ENCODE peak calls at places on chromosomes 6 and 20, in eight cellular contexts. C is Calu3, R is NB4, O is psoas muscle, J is mucosa of descending colon, X is uterus, I is glutamatergic neuron, N is lower lobe of right lung. Q is an unnamed sample.

GRCh38 chr20:48310312-48310711 is 517.5 kb downstream of the PREX1 start:
- DNase-seq in R (no peak), C (no peak), N (no peak), J (no peak), X (no peak), I (no peak), O (no peak), Q (no peak)

GRCh38 chr20:46367967-46368901 is 38.2 kb downstream of the ELMO2 start:
- DNase-seq in R (no peak), I (no peak), X (no peak), N (no peak), J (no peak), C (peak), O (no peak), Q (peak)

GRCh38 chr6:116040980-116041379 is 19.7 kb downstream of the FRK start:
- DNase-seq in R (no peak), I (no peak), X (no peak), N (no peak), O (no peak), C (no peak), J (no peak), Q (no peak)

GRCh38 chr20:15205023-15205422 is 867.6 kb upstream of the FLRT3 start:
- DNase-seq in O (no peak), J (no peak), X (no peak), R (no peak), I (no peak), C (no peak), N (no peak), Q (no peak)

GRCh38 chr6:74510878-74511277 is 695.0 kb downstream of the COL12A1 start:
- DNase-seq in N (no peak), R (no peak), J (no peak), I (no peak), C (no peak), O (no peak), X (no peak), Q (no peak)

GRCh38 chr20:50788045-50788867 is 6.6 kb upstream of the BCAS4 start:
- DNase-seq in N (peak), O (no peak), I (no peak), J (no peak), C (peak), R (peak), X (peak), Q (peak)

GRCh38 chr20:60430516-60431001 is 472.3 kb downstream of the CDH26 start:
- DNase-seq in J (no peak), I (no peak), C (no peak), X (no peak), O (no peak), N (no peak), R (no peak), Q (no peak)

GRCh38 chr6:169905041-169905807 is 153.8 kb downstream of the ERMARD start:
- DNase-seq in C (peak), N (no peak), O (no peak), J (no peak), I (no peak), R (no peak), X (peak), Q (peak)

GRCh38 chr6:163926642-163927041 is 512.1 kb downstream of the QKI start:
- DNase-seq in I (no peak), X (no peak), C (no peak), O (peak), R (no peak), J (no peak), N (no peak), Q (no peak)

GRCh38 chr6:38805127-38805655 is 90.1 kb downstream of the DNAH8 start:
- DNase-seq in I (no peak), X (no peak), J (no peak), C (no peak), O (no peak), R (no peak), N (no peak), Q (no peak)

GRCh38 chr20:20549699-20550098 is 162.7 kb downstream of the RALGAPA2 start:
- DNase-seq in R (peak), J (no peak), X (no peak), O (no peak), C (peak), I (no peak), N (no peak), Q (peak)

GRCh38 chr6:24859132-24859531 is 60.4 kb upstream of the ARMH2 start:
- DNase-seq in I (no peak), R (no peak), N (no peak), X (no peak), C (no peak), J (no peak), O (no peak), Q (no peak)

GRCh38 chr20:4950841-4951240 is 50.5 kb downstream of the SLC23A2 start:
- DNase-seq in C (no peak), X (no peak), R (no peak), N (no peak), J (no peak), I (no peak), O (no peak), Q (no peak)

GRCh38 chr6:113856571-113857564 is at the start of gene MARCKS:
- DNase-seq in C (peak), I (peak), O (peak), R (peak), N (peak), X (peak), J (peak), Q (peak)

GRCh38 chr6:158517038-158517437 is 42.9 kb upstream of the TMEM181 start:
- DNase-seq in I (no peak), O (no peak), R (no peak), C (no peak), J (no peak), N (no peak), X (no peak), Q (no peak)

GRCh38 chr6:143157146-143157545 is 96.5 kb downstream of the AIG1 start:
- DNase-seq in C (no peak), R (no peak), N (no peak), I (no peak), O (no peak), J (no peak), X (no peak), Q (no peak)

GRCh38 chr6:119148102-119148824 is 69.8 kb upstream of the FAM184A start:
- DNase-seq in C (peak), N (no peak), R (peak), I (no peak), X (no peak), J (no peak), O (no peak), Q (peak)

GRCh38 chr6:29974901-29975560 is 32.7 kb downstream of the HLA-A start:
- DNase-seq in C (no peak), X (no peak), N (no peak), R (peak), O (no peak), J (no peak), I (peak), Q (no peak)

GRCh38 chr20:12593342-12593741 is 415.4 kb upstream of the SPTLC3 start:
- DNase-seq in C (no peak), R (no peak), J (no peak), N (no peak), O (no peak), I (no peak), X (no peak), Q (no peak)

GRCh38 chr6:87959083-87959482 is 88.6 kb upstream of the SPACA1 start:
- DNase-seq in N (no peak), X (no peak), C (no peak), R (no peak), O (no peak), I (no peak), J (no peak), Q (no peak)

GRCh38 chr6:85920782-85921181 is 278.1 kb upstream of the SYNCRIP start:
- DNase-seq in X (no peak), O (no peak), R (no peak), J (no peak), C (no peak), I (no peak), N (no peak), Q (no peak)

GRCh38 chr6:28336284-28337024 is 506 bp upstream of the ZSCAN31 start:
- DNase-seq in N (no peak), C (peak), X (peak), I (no peak), O (no peak), J (peak), R (peak), Q (no peak)

GRCh38 chr6:170308761-170309160 is 2.2 kb downstream of the FAM120B start:
- DNase-seq in R (no peak), N (no peak), O (no peak), X (no peak), I (no peak), J (no peak), C (no peak), Q (no peak)

GRCh38 chr6:157760589-157761330 is 62.3 kb upstream of the SNX9 start:
- DNase-seq in O (no peak), J (no peak), X (peak), C (peak), I (no peak), N (no peak), R (peak), Q (peak)

GRCh38 chr6:108968746-108969316 is 120.6 kb downstream of the ARMC2 start:
- DNase-seq in I (no peak), R (peak), O (no peak), J (no peak), C (no peak), N (no peak), X (no peak), Q (no peak)

DNA sequence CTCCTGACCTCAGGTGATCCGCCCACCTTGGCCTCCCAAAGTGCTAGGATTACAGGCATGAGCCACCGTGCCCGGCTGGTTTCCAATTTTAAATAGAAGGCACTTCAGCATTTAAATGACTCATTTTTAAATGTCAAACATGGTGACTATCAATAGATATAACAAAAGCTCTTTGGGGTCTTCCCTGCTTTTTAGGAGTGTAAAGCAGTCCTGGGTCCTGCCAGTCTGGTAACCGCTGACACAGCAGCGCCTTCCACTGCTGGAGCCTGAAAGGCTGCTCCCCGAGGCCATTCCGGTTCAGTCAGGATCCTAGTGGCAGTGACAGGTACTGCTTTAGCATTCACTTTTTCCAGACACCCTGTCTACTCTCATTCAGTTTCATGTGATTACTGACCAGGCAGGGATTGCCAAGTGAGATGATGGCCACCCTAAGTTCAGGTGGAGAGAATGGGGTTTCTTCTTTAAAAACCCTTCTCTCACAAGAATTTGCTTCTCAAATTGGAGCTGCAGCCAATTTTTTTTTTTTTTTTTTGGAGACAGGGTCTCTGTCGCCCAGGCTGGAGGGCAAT is 5.1 kb downstream of the DIDO1 start:
- DNase-seq in O (no peak), N (peak), I (peak), X (no peak), C (peak), R (peak), J (no peak), Q (peak)
- TF ChIP-seq CTCF in O (peak), N (peak), I (peak), X (peak), C (peak), R (peak), J (peak), Q (peak)

GRCh38 chr6:23446394-23447001 is 679.5 kb upstream of the NRSN1 start:
- DNase-seq in C (peak), J (no peak), R (peak), O (no peak), N (no peak), I (no peak), X (no peak), Q (peak)
- TF ChIP-seq CTCF in C (no peak), J (no peak), R (no peak), O (peak), N (peak), I (peak), X (peak), Q (peak)

GRCh38 chr20:33947709-33948295 is 45.9 kb upstream of the RALY start:
- DNase-seq in I (peak), C (peak), X (no peak), N (no peak), J (no peak), O (no peak), R (peak), Q (peak)
- TF ChIP-seq CTCF in I (peak), C (peak), X (peak), N (peak), J (no peak), O (peak), R (peak), Q (no peak)

GRCh38 chr6:31321005-31321707 is 35.8 kb downstream of the HLA-B start:
- DNase-seq in O (no peak), I (no peak), R (no peak), J (no peak), C (no peak), X (no peak), N (no peak), Q (no peak)
- TF ChIP-seq CTCF in O (no peak), I (no peak), R (no peak), J (no peak), C (no peak), X (no peak), N (no peak), Q (no peak)

GRCh38 chr6:1014431-1014807 is 297.5 kb upstream of the FOXQ1 start:
- DNase-seq in C (no peak), N (no peak), I (no peak), O (no peak), J (no peak), R (no peak), X (no peak), Q (no peak)

GRCh38 chr6:1013656-1014430 is 298.1 kb upstream of the FOXQ1 start:
- DNase-seq in X (no peak), R (no peak), C (no peak), J (no peak), N (no peak), O (no peak), I (no peak), Q (no peak)

GRCh38 chr6:1020133-1020532 is 291.8 kb upstream of the FOXQ1 start:
- DNase-seq in X (no peak), O (no peak), I (no peak), J (no peak), R (no peak), N (no peak), C (no peak), Q (no peak)

GRCh38 chr6:1016329-1017302 is 295.3 kb upstream of the FOXQ1 start:
- DNase-seq in R (no peak), J (no peak), I (no peak), X (no peak), N (no peak), O (no peak), C (no peak), Q (no peak)

DNA sequence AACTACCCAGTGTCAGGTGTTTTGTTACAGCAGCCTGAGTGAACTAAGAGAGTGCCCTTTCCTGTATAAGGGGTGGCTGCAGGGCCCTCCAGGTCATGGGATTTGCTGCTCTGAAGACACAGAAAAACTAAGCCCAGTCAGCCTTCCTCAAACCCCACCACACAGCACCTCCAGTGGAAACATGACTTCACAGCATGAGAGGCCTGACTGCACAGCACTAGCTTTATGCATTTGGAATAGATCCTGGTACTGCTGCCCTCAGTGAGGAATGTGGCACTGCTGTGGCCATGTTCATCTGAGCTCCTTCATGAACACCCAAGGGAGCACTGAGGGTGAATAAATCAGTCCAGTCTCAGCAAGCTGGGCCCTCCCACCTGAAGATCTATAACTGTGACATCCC is 296.1 kb upstream of the FOXQ1 start:
- DNase-seq in O (no peak), J (no peak), I (peak), X (no peak), R (peak), N (no peak), C (peak), Q (no peak)
- TF ChIP-seq CTCF in O (no peak), J (no peak), I (no peak), X (no peak), R (peak), N (no peak), C (no peak), Q (no peak)

GRCh38 chr20:42678895-42679294 is 510.8 kb downstream of the PTPRT start:
- DNase-seq in C (peak), N (no peak), R (peak), X (no peak), I (no peak), J (no peak), O (no peak), Q (no peak)
- TF ChIP-seq CTCF in C (peak), N (no peak), R (peak), X (no peak), I (no peak), J (no peak), O (no peak), Q (peak)

GRCh38 chr20:17287998-17288397 is 61.2 kb downstream of the PCSK2 start:
- DNase-seq in O (no peak), X (no peak), R (no peak), J (no peak), C (no peak), I (no peak), N (no peak), Q (no peak)

GRCh38 chr20:17287503-17287902 is 60.7 kb downstream of the PCSK2 start:
- DNase-seq in J (no peak), X (no peak), O (no peak), I (peak), R (no peak), C (no peak), N (no peak), Q (no peak)
- TF ChIP-seq CTCF in J (no peak), X (no peak), O (no peak), I (peak), R (peak), C (no peak), N (no peak), Q (peak)

DNA sequence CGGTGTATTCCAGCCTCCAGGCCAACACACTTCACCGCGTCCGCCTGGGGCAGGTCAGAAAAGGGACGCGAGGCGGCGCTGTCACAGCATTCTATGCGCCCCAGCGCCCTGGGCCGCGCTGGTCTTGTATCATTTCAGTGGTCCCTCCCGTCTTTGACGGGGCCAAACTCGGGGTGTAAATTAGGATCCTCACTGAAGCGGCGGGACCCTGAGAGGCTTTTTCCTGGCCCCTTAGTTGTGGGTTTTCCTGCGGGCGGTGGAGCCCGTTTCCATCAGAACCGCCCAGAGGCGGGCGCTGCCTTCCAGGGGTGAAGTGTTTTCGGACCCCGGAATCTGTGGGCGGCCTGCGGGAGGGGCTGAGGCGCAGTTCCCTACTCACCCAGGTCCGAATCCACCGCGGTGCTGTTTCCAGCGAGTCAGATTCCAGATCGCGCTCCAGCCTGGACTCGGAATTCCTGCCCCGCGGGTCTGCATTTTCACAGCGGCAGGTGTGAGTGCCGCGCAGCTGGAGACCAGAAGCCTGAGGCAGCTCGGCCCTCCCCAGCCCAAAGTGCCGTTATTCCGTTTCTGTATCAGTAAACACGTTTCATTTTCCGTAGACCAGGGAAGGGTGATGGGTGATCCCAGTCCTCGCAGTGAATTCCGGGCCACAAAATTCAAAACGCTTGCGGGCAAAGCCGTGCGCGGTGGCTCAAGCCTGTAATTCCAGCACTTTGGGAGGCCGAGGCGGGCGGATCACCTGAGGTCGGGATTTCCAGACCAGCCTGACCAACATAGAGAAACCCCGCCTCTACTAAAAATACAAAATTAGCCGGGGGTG is 3.9 kb upstream of the MICB start:
- DNase-seq in J (peak), C (peak), X (peak), I (peak), N (peak), R (peak), O (peak), Q (peak)
- TF ChIP-seq CTCF in J (peak), C (peak), X (peak), I (peak), N (peak), R (peak), O (peak), Q (peak)

GRCh38 chr6:136244061-136244616 is 6.0 kb downstream of the MTFR2 start:
- DNase-seq in C (no peak), I (no peak), O (no peak), R (no peak), J (no peak), N (no peak), X (no peak), Q (no peak)
- TF ChIP-seq CTCF in C (no peak), I (no peak), O (no peak), R (no peak), J (no peak), N (no peak), X (no peak), Q (no peak)

DNA sequence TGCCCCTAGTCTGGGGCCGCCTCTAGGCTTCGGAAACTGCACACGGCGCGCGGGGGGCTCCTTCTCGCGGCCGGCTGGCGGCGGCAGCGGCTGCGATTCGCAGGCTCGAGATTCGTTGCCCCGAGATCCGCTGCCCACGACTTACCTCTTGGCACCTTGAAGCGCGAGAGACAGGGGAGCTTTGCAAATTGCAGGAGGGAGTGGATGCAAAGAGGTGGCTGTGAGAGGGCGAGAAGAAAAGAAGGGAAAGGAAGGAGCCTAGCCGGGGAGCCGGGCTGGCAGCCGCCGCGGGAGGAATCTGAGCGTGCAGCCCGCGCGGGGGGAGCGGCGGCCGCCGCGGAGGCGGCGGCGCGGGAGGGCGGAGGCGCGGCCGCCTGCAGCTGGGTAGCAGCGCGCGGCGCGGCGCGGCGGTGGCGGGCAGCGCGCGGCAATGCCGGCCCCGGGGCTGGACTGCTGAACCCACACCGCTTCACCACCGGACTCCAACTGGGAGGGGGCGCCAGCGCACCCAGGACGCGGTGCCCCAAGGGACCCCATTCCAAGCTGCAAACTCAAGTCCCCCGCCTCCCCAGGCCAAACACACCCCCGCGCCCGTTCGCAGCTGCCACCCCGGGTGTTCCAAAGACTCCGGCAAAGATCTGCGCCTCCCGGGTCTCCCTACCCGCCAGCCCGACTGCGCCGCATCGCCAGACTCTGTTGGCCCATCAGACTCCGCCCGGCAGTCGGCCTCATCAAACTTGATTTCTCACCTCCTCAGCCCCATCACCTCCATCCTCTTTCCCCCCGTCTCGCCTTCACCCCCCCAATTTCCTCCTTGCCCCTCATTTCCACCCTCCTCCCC is 44.2 kb upstream of the SUPT3H start:
- DNase-seq in R (peak), C (peak), N (peak), J (peak), O (peak), X (peak), I (peak), Q (no peak)
- TF ChIP-seq CTCF in R (peak), C (no peak), N (no peak), J (no peak), O (no peak), X (peak), I (no peak), Q (peak)